ENCODE peak calls at places on chromosome 20, in six cellular contexts. H, E, C, F, J and W are unnamed samples.
A peak's percentile ranks its signal among the peaks of the same experiment; 100 is the strongest.

GRCh38 chr20:6081236-6081635 is 27.4 kb upstream of the LRRN4 start:
- DNase-seq in E (no peak), J (no peak), C (peak; percentile 52), F (peak; percentile 92), H (peak; percentile 42), W (no peak)

GRCh38 chr20:51083447-51083846 is 60.5 kb upstream of the KCNG1 start:
- DNase-seq in E (no peak), H (no peak), F (no peak), C (no peak), J (no peak), W (no peak)

GRCh38 chr20:32586291-32586690 is 1.2 kb upstream of the NOL4L start:
- DNase-seq in H (no peak), E (no peak), C (no peak), J (no peak), F (no peak), W (no peak)

GRCh38 chr20:17721802-17722486 is 22.2 kb downstream of the BANF2 start:
- DNase-seq in C (no peak), F (no peak), E (peak; percentile 27), J (peak; percentile 8), H (no peak), W (no peak)

GRCh38 chr20:34922654-34923381 is 32.8 kb downstream of the GSS start:
- DNase-seq in F (peak; percentile 73), E (peak; percentile 61), J (no peak), C (peak; percentile 83), H (no peak), W (no peak)

GRCh38 chr20:7798176-7798575 is 142.1 kb downstream of the HAO1 start:
- DNase-seq in H (no peak), C (no peak), E (no peak), F (no peak), J (no peak), W (no peak)

GRCh38 chr20:35238746-35239145 is 12.3 kb downstream of the MMP24 start:
- DNase-seq in C (no peak), F (no peak), J (no peak), E (no peak), H (no peak), W (no peak)

GRCh38 chr20:22555791-22556564 is 28.4 kb downstream of the FOXA2 start:
- DNase-seq in C (no peak), F (no peak), J (no peak), H (no peak), E (no peak), W (no peak)

GRCh38 chr20:21618697-21619421 is 86.6 kb upstream of the PAX1 start:
- DNase-seq in E (no peak), F (no peak), C (no peak), H (no peak), J (no peak), W (no peak)

GRCh38 chr20:45311589-45312211 is 3.6 kb upstream of the MATN4 start:
- DNase-seq in C (peak; percentile 42), H (peak; percentile 49), F (peak; percentile 46), J (peak; percentile 47), E (peak; percentile 78), W (peak; percentile 31)

GRCh38 chr20:45576995-45577394 is 2.1 kb downstream of the WFDC8 start:
- DNase-seq in J (no peak), C (peak; percentile 1), E (no peak), F (no peak), H (no peak), W (no peak)

GRCh38 chr20:469746-470490 is 7.6 kb upstream of the TBC1D20 start:
- DNase-seq in C (no peak), J (no peak), E (no peak), F (no peak), H (no peak), W (no peak)

GRCh38 chr20:59708326-59708725 is 104.0 kb downstream of the PHACTR3 start:
- DNase-seq in H (no peak), E (no peak), J (no peak), F (no peak), C (no peak), W (no peak)

GRCh38 chr20:25286917-25287316 is 39.0 kb downstream of the PYGB start:
- DNase-seq in J (no peak), E (no peak), C (no peak), H (peak; percentile 20), F (peak; percentile 6), W (no peak)

GRCh38 chr20:60137657-60138245 is 179.5 kb downstream of the CDH26 start:
- DNase-seq in E (peak; percentile 11), F (no peak), H (no peak), C (peak; percentile 24), J (peak; percentile 0), W (no peak)

GRCh38 chr20:17762243-17762872 is 62.6 kb downstream of the BANF2 start:
- DNase-seq in H (peak; percentile 39), F (no peak), E (no peak), J (no peak), C (no peak), W (no peak)

DNA sequence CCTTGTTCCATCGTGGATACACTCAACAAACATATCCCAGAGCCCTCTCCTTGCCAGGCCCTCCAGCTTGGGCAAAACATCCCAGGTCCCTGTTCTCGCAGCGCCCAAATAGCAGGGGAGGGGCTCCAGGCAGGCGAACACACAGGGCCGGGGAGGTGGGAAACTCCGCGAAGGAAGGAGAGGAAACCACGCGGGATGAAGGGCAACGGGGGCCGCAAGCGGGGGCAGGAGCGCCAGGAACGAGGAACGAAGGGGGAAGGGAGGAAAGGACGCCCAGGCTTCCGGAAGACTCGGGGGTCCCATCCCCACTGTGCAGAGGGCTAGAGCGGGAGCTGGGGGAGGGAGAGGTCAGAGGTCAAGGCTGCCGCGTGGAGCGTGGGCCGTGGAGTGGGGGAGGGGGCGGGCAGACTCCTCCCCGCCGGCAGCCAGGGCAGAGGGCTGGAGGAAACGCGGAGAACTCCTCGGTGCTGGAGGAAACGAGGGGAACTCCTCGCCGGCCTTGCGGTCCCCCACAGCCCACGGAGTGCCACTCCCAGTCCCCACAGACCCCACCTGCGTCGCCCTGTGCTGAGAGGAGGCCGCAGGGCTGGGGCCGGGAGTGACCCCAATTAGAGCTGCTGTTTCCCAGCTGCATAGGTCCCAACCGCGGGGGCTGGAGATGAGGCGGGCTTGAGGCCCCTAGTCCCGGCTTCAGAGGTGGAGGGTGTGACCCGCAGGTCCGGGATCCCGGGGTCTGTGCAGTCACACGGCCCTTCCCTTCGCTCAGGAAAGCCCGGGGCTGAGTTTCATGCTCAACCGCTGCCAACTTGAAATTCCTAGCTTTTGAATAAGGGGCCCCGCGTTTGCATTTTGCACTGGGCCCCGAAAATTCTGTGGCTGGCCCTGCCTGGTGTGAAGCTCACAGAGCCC is 1.2 kb upstream of the RBM38 start:
- DNase-seq in C (no peak), F (peak; percentile 34), H (peak; percentile 39), E (no peak), J (no peak), W (peak; percentile 23)
- H3K4me3 ChIP-seq in C (no peak overlapping the region), F (no peak overlapping the region), H (peak overlapping the region; percentile 49), E (no peak overlapping the region), J (peak overlapping the region; percentile 35), W (peak overlapping the region; percentile 25)

DNA sequence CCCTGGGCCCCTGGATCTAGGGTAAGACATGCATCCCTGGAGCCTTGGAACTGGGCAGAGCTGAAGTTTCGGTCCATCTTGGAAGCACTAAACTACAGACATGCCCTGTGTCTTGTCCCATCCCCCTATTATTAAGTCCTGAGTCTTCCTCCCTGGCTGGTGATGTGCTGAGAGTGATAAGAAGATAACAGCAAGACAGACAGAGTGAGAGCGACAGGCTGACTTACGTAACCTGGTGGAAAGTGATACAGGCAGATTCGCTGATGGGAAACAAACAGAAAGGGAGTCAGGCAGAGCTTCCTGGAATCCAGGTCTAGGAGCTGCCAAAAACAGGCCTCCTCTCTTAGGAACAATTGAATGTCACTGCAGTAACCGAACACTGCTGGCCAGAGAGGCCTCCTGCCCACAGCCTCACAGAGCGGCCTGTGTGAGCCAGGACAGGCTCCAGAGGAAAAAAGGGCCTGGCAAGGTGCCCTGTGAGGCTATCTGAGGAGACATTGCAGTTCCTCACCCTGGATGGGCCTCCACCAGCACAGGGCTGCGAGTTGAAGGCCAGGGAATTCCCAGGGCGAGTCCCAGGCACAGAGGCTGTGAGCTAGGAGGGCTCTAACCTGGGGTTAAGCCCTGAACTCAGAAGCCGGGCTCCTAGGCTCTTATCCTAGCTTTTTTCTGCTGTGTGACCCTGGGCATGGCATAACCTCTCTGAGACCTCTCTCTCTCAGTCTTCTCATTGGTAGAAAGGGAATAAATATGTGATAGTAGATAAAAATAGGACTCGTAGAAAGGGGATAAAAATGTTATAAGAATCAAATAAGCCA is 34.2 kb upstream of the B4GALT5 start:
- DNase-seq in E (no peak), J (no peak), F (peak; percentile 97), H (peak; percentile 97), C (peak; percentile 50), W (peak; percentile 89)
- TF ChIP-seq CTCF in E (no peak), J (no peak), F (no peak), H (no peak), C (no peak), W (no peak)

GRCh38 chr20:2538931-2539330 is 2.6 kb downstream of the TMC2 start:
- DNase-seq in E (no peak), J (no peak), F (no peak), C (no peak), H (no peak), W (no peak)

GRCh38 chr20:2539341-2539740 is 3.0 kb downstream of the TMC2 start:
- DNase-seq in J (no peak), C (no peak), F (no peak), E (no peak), H (no peak), W (no peak)

GRCh38 chr20:2536562-2536986 is at the start of gene TMC2:
- DNase-seq in J (no peak), C (no peak), F (no peak), H (no peak), E (no peak), W (no peak)

GRCh38 chr20:2537101-2537500 is 728 bp downstream of the TMC2 start:
- DNase-seq in E (no peak), F (no peak), C (no peak), J (no peak), H (no peak), W (no peak)

DNA sequence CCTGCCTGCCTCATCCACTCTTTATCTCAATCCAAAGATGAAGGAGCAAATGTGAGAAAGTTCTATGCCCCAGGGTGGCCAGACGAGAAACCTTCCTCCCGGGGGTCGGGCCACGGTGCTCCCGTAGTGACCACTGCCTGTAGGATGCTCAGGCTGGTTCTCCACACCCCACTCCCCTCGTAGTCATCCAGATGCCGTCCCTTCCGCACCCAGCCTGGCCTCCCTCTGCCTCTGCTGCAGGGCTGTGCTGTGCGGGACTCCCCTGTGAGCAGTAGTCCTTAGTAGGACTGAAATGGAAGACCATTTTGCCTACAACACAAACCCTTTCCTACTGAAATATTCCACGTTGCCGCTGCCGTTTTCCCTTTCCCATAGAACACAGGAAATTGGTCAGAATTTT is 2.0 kb downstream of the TMC2 start:
- DNase-seq in E (no peak), C (no peak), F (no peak), H (no peak), J (no peak), W (no peak)
- TF ChIP-seq POLR2A in E (no peak), C (no peak), F (no peak), H (no peak), J (no peak), W (no peak)

DNA sequence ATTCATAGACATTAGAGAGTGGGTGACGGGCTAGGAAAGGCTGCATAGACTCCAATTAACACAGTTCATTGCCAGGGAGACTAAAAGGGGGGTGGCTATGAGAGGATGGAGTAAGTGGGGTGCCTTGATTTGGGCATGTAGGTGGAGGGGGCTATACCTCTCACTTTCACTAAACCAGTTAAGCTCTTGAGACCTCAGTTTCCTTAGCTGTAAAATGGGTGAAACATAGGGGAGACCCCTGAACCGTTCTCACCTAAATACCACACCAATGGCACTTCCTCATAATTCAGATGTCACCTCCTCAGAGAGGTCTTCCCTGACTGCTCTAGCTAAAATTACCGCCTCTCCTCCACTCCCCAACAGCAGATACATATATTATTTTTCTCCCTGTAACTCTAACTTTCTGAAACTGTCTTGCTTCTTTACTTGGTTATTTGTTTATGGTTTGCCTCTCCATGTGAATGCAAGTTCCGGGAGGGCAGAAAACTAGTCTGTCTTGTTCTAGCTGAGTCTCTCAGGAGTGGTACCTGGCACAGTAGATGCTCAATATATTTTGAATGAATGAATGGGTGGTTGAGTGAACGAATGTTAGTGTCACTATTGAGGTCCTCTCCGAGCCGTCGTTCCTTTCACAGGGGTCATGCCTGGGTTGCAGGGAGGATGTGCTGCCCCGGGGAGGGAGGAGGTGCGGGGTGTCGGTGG is 615 bp upstream of the EYA2 start:
- DNase-seq in F (no peak), C (no peak), E (peak; percentile 33), H (no peak), J (no peak), W (no peak)
- H3K4me3 ChIP-seq in F (no peak overlapping the region), C (peak overlapping the region; percentile 83), E (peak overlapping the region; percentile 58), H (peak overlapping the region; percentile 47), J (no peak overlapping the region), W (no peak overlapping the region)